ENCODE peak calls at places on chromosomes 5 and 9, in seven cellular contexts. K is left kidney, O is ureter, G is neural progenitor cell, V is choroid plexus epithelial cell, X is aorta, U is NCI-H2081. H is an unnamed sample.

GRCh38 chr5:54678737-54679136 is 161.2 kb downstream of the SNX18 start:
- DNase-seq in V (no peak), G (no peak), U (no peak), K (no peak), O (no peak), X (no peak), H (no peak)

GRCh38 chr5:93581738-93582414 is 857 bp upstream of the NR2F1-AS1 start:
- DNase-seq in X (no peak), G (peak), K (peak), U (peak), O (no peak), V (peak), H (peak)

GRCh38 chr5:160327829-160328228 is 15.5 kb upstream of the CCNJL start:
- DNase-seq in O (no peak), K (peak), U (no peak), V (no peak), X (no peak), G (peak), H (no peak)

GRCh38 chr9:99285965-99286364 is 63.9 kb downstream of the SEC61B start:
- DNase-seq in O (no peak), G (no peak), V (no peak), K (no peak), U (no peak), X (no peak), H (no peak)

GRCh38 chr5:161312882-161313281 is 233.6 kb downstream of the GABRB2 start:
- DNase-seq in X (no peak), O (no peak), G (no peak), V (no peak), K (no peak), U (no peak), H (no peak)

GRCh38 chr5:34504967-34505366 is 151.2 kb upstream of the RAI14 start:
- DNase-seq in U (no peak), K (no peak), X (no peak), G (no peak), V (no peak), O (no peak), H (no peak)

GRCh38 chr5:135236187-135236835 is 162.7 kb downstream of the MACROH2A1 start:
- DNase-seq in U (no peak), X (no peak), O (no peak), K (no peak), G (no peak), V (no peak), H (no peak)

GRCh38 chr5:145539201-145539600 is 295.9 kb downstream of the PRELID2 start:
- DNase-seq in O (no peak), X (no peak), G (no peak), U (no peak), K (no peak), V (no peak), H (no peak)

GRCh38 chr5:161544350-161544765 is 2.2 kb downstream of the GABRB2 start:
- DNase-seq in K (peak), X (no peak), U (peak), V (peak), G (peak), O (no peak), H (peak)

GRCh38 chr9:19232830-19233194 is 2.3 kb downstream of the DENND4C start:
- DNase-seq in K (no peak), U (peak), X (no peak), O (no peak), G (no peak), V (peak), H (peak)

GRCh38 chr9:89410709-89411111 is 87.2 kb downstream of the SEMA4D start:
- DNase-seq in K (no peak), V (no peak), X (no peak), U (no peak), O (no peak), G (no peak), H (no peak)

GRCh38 chr5:56481147-56481997 is 248.2 kb upstream of the ANKRD55 start:
- DNase-seq in K (peak), V (peak), X (peak), G (peak), O (no peak), U (no peak), H (no peak)

GRCh38 chr5:33261747-33262146 is 179.0 kb upstream of the TARS1 start:
- DNase-seq in G (no peak), O (no peak), X (no peak), V (no peak), K (no peak), U (no peak), H (no peak)

GRCh38 chr9:110877376-110877775 is 160.9 kb downstream of the LPAR1 start:
- DNase-seq in O (no peak), K (peak), V (no peak), X (no peak), U (no peak), G (no peak), H (no peak)

GRCh38 chr9:137085918-137086530 is 761 bp upstream of the MAN1B1 start:
- DNase-seq in V (peak), K (peak), X (peak), G (peak), U (peak), O (peak), H (no peak)

GRCh38 chr5:173454381-173454763 is 126.2 kb upstream of the STC2 start:
- DNase-seq in K (no peak), U (no peak), O (no peak), X (no peak), G (no peak), V (peak), H (no peak)

GRCh38 chr5:71475788-71476384 is 20.4 kb downstream of the BDP1 start:
- DNase-seq in V (peak), K (peak), G (peak), X (no peak), U (no peak), O (no peak), H (peak)

GRCh38 chr5:54718647-54719046 is 201.1 kb downstream of the SNX18 start:
- DNase-seq in U (no peak), V (peak), G (no peak), O (no peak), X (peak), K (peak), H (no peak)

GRCh38 chr5:178203670-178204204 is 596 bp upstream of the HNRNPAB start:
- DNase-seq in K (no peak), O (no peak), G (no peak), X (no peak), V (no peak), U (no peak), H (no peak)

GRCh38 chr9:94014066-94014654 is 59.0 kb upstream of the BARX1 start:
- DNase-seq in X (no peak), V (peak), G (peak), K (peak), U (peak), O (no peak), H (peak)

GRCh38 chr5:135456238-135457099 is 4.3 kb upstream of the TIFAB start:
- DNase-seq in X (peak), U (no peak), G (no peak), O (no peak), K (no peak), V (peak), H (no peak)

H was measured in NCI-H1105 treated with DMSO at 0.1 percent for 48 hours.